ENCODE peak calls at places on chromosomes 7 and 10, in eight cellular contexts. One of them, this sample, is unnamed.

GRCh38 chr7:100215895-100216294 is 3.9 kb upstream of the PVRIG start:
- DNase-seq in stimulated activated CD8-positive, alpha-beta memory T cell treated with anti-CD3 and anti-CD28 coated beads, Interleukin-4, amount 100 ng/mL, for 4 hours: no peak
- DNase-seq in HCEC 1CT: no peak
- DNase-seq in stimulated activated CD4-positive, alpha-beta T cell treated with anti-CD3 and anti-CD28 coated beads, Interleukin-1b, Interleukin-23, amount 100 ng/mL, for 48 hours: no peak
- DNase-seq in heart right ventricle: peak
- DNase-seq in GF-D8: no peak
- DNase-seq in chondrocyte: no peak
- DNase-seq in A172: no peak
- DNase-seq in this sample: no peak

GRCh38 chr7:130649004-130649790 is 19.4 kb downstream of the COPG2 start:
- DNase-seq in stimulated activated CD8-positive, alpha-beta memory T cell treated with anti-CD3 and anti-CD28 coated beads, Interleukin-4, amount 100 ng/mL, for 4 hours: no peak
- DNase-seq in HCEC 1CT: peak
- DNase-seq in stimulated activated CD4-positive, alpha-beta T cell treated with anti-CD3 and anti-CD28 coated beads, Interleukin-1b, Interleukin-23, amount 100 ng/mL, for 48 hours: peak
- DNase-seq in heart right ventricle: no peak
- DNase-seq in GF-D8: no peak
- DNase-seq in chondrocyte: no peak
- DNase-seq in A172: peak
- DNase-seq in this sample: no peak

GRCh38 chr7:17043012-17043877 is 161.5 kb upstream of the AGR3 start:
- DNase-seq in stimulated activated CD8-positive, alpha-beta memory T cell treated with anti-CD3 and anti-CD28 coated beads, Interleukin-4, amount 100 ng/mL, for 4 hours: no peak
- DNase-seq in HCEC 1CT: peak
- DNase-seq in stimulated activated CD4-positive, alpha-beta T cell treated with anti-CD3 and anti-CD28 coated beads, Interleukin-1b, Interleukin-23, amount 100 ng/mL, for 48 hours: no peak
- DNase-seq in heart right ventricle: no peak
- DNase-seq in GF-D8: no peak
- DNase-seq in chondrocyte: no peak
- DNase-seq in A172: peak
- DNase-seq in this sample: no peak

GRCh38 chr7:137363683-137364082 is 20.1 kb upstream of the PTN start:
- DNase-seq in stimulated activated CD8-positive, alpha-beta memory T cell treated with anti-CD3 and anti-CD28 coated beads, Interleukin-4, amount 100 ng/mL, for 4 hours: no peak
- DNase-seq in HCEC 1CT: no peak
- DNase-seq in stimulated activated CD4-positive, alpha-beta T cell treated with anti-CD3 and anti-CD28 coated beads, Interleukin-1b, Interleukin-23, amount 100 ng/mL, for 48 hours: no peak
- DNase-seq in heart right ventricle: no peak
- DNase-seq in GF-D8: no peak
- DNase-seq in chondrocyte: no peak
- DNase-seq in A172: no peak
- DNase-seq in this sample: no peak

GRCh38 chr10:88165849-88166271 is 302.4 kb downstream of the PTEN start:
- DNase-seq in stimulated activated CD8-positive, alpha-beta memory T cell treated with anti-CD3 and anti-CD28 coated beads, Interleukin-4, amount 100 ng/mL, for 4 hours: no peak
- DNase-seq in HCEC 1CT: no peak
- DNase-seq in stimulated activated CD4-positive, alpha-beta T cell treated with anti-CD3 and anti-CD28 coated beads, Interleukin-1b, Interleukin-23, amount 100 ng/mL, for 48 hours: no peak
- DNase-seq in heart right ventricle: no peak
- DNase-seq in GF-D8: no peak
- DNase-seq in chondrocyte: no peak
- DNase-seq in A172: no peak
- DNase-seq in this sample: no peak

GRCh38 chr10:110042891-110043290 is 35.1 kb downstream of the ADD3 start:
- DNase-seq in stimulated activated CD8-positive, alpha-beta memory T cell treated with anti-CD3 and anti-CD28 coated beads, Interleukin-4, amount 100 ng/mL, for 4 hours: no peak
- DNase-seq in HCEC 1CT: no peak
- DNase-seq in stimulated activated CD4-positive, alpha-beta T cell treated with anti-CD3 and anti-CD28 coated beads, Interleukin-1b, Interleukin-23, amount 100 ng/mL, for 48 hours: no peak
- DNase-seq in heart right ventricle: no peak
- DNase-seq in GF-D8: no peak
- DNase-seq in chondrocyte: no peak
- DNase-seq in A172: no peak
- DNase-seq in this sample: no peak

GRCh38 chr7:135802697-135803096 is 54.1 kb upstream of the FAM180A start:
- DNase-seq in stimulated activated CD8-positive, alpha-beta memory T cell treated with anti-CD3 and anti-CD28 coated beads, Interleukin-4, amount 100 ng/mL, for 4 hours: no peak
- DNase-seq in HCEC 1CT: peak
- DNase-seq in stimulated activated CD4-positive, alpha-beta T cell treated with anti-CD3 and anti-CD28 coated beads, Interleukin-1b, Interleukin-23, amount 100 ng/mL, for 48 hours: no peak
- DNase-seq in heart right ventricle: no peak
- DNase-seq in GF-D8: no peak
- DNase-seq in chondrocyte: no peak
- DNase-seq in A172: no peak
- DNase-seq in this sample: no peak

GRCh38 chr10:79429751-79430150 is 15.7 kb downstream of the ZCCHC24 start:
- DNase-seq in stimulated activated CD8-positive, alpha-beta memory T cell treated with anti-CD3 and anti-CD28 coated beads, Interleukin-4, amount 100 ng/mL, for 4 hours: no peak
- DNase-seq in HCEC 1CT: no peak
- DNase-seq in stimulated activated CD4-positive, alpha-beta T cell treated with anti-CD3 and anti-CD28 coated beads, Interleukin-1b, Interleukin-23, amount 100 ng/mL, for 48 hours: no peak
- DNase-seq in heart right ventricle: no peak
- DNase-seq in GF-D8: no peak
- DNase-seq in chondrocyte: peak
- DNase-seq in A172: no peak
- DNase-seq in this sample: no peak

GRCh38 chr10:50593523-50593922 is 30.2 kb downstream of the SGMS1 start:
- DNase-seq in stimulated activated CD8-positive, alpha-beta memory T cell treated with anti-CD3 and anti-CD28 coated beads, Interleukin-4, amount 100 ng/mL, for 4 hours: no peak
- DNase-seq in HCEC 1CT: peak
- DNase-seq in stimulated activated CD4-positive, alpha-beta T cell treated with anti-CD3 and anti-CD28 coated beads, Interleukin-1b, Interleukin-23, amount 100 ng/mL, for 48 hours: no peak
- DNase-seq in heart right ventricle: no peak
- DNase-seq in GF-D8: no peak
- DNase-seq in chondrocyte: no peak
- DNase-seq in A172: no peak
- DNase-seq in this sample: no peak

GRCh38 chr7:137771679-137772078 is 75.1 kb downstream of the DGKI start:
- DNase-seq in stimulated activated CD8-positive, alpha-beta memory T cell treated with anti-CD3 and anti-CD28 coated beads, Interleukin-4, amount 100 ng/mL, for 4 hours: no peak
- DNase-seq in HCEC 1CT: peak
- DNase-seq in stimulated activated CD4-positive, alpha-beta T cell treated with anti-CD3 and anti-CD28 coated beads, Interleukin-1b, Interleukin-23, amount 100 ng/mL, for 48 hours: no peak
- DNase-seq in heart right ventricle: no peak
- DNase-seq in GF-D8: no peak
- DNase-seq in chondrocyte: no peak
- DNase-seq in A172: peak
- DNase-seq in this sample: no peak

GRCh38 chr10:55793024-55793423 is 568.0 kb downstream of the ZWINT start:
- DNase-seq in stimulated activated CD8-positive, alpha-beta memory T cell treated with anti-CD3 and anti-CD28 coated beads, Interleukin-4, amount 100 ng/mL, for 4 hours: no peak
- DNase-seq in HCEC 1CT: no peak
- DNase-seq in stimulated activated CD4-positive, alpha-beta T cell treated with anti-CD3 and anti-CD28 coated beads, Interleukin-1b, Interleukin-23, amount 100 ng/mL, for 48 hours: no peak
- DNase-seq in heart right ventricle: no peak
- DNase-seq in GF-D8: no peak
- DNase-seq in chondrocyte: no peak
- DNase-seq in A172: peak
- DNase-seq in this sample: no peak

GRCh38 chr7:39709768-39710291 is 86.5 kb downstream of the RALA start:
- DNase-seq in stimulated activated CD8-positive, alpha-beta memory T cell treated with anti-CD3 and anti-CD28 coated beads, Interleukin-4, amount 100 ng/mL, for 4 hours: no peak
- DNase-seq in HCEC 1CT: peak
- DNase-seq in stimulated activated CD4-positive, alpha-beta T cell treated with anti-CD3 and anti-CD28 coated beads, Interleukin-1b, Interleukin-23, amount 100 ng/mL, for 48 hours: no peak
- DNase-seq in heart right ventricle: peak
- DNase-seq in GF-D8: no peak
- DNase-seq in chondrocyte: no peak
- DNase-seq in A172: no peak
- DNase-seq in this sample: no peak

GRCh38 chr10:124689911-124690498 is 54.2 kb downstream of the FAM53B start:
- DNase-seq in stimulated activated CD8-positive, alpha-beta memory T cell treated with anti-CD3 and anti-CD28 coated beads, Interleukin-4, amount 100 ng/mL, for 4 hours: no peak
- DNase-seq in HCEC 1CT: no peak
- DNase-seq in stimulated activated CD4-positive, alpha-beta T cell treated with anti-CD3 and anti-CD28 coated beads, Interleukin-1b, Interleukin-23, amount 100 ng/mL, for 48 hours: peak
- DNase-seq in heart right ventricle: no peak
- DNase-seq in GF-D8: no peak
- DNase-seq in chondrocyte: no peak
- DNase-seq in A172: no peak
- DNase-seq in this sample: no peak

GRCh38 chr10:97196213-97197029 is 10.7 kb upstream of the SLIT1 start:
- DNase-seq in stimulated activated CD8-positive, alpha-beta memory T cell treated with anti-CD3 and anti-CD28 coated beads, Interleukin-4, amount 100 ng/mL, for 4 hours: peak
- DNase-seq in HCEC 1CT: peak
- DNase-seq in stimulated activated CD4-positive, alpha-beta T cell treated with anti-CD3 and anti-CD28 coated beads, Interleukin-1b, Interleukin-23, amount 100 ng/mL, for 48 hours: peak
- DNase-seq in heart right ventricle: peak
- DNase-seq in GF-D8: peak
- DNase-seq in chondrocyte: no peak
- DNase-seq in A172: peak
- DNase-seq in this sample: peak

GRCh38 chr10:130805635-130806030 is 505.9 kb downstream of the TCERG1L start:
- DNase-seq in stimulated activated CD8-positive, alpha-beta memory T cell treated with anti-CD3 and anti-CD28 coated beads, Interleukin-4, amount 100 ng/mL, for 4 hours: no peak
- DNase-seq in HCEC 1CT: no peak
- DNase-seq in stimulated activated CD4-positive, alpha-beta T cell treated with anti-CD3 and anti-CD28 coated beads, Interleukin-1b, Interleukin-23, amount 100 ng/mL, for 48 hours: no peak
- DNase-seq in heart right ventricle: no peak
- DNase-seq in GF-D8: no peak
- DNase-seq in chondrocyte: no peak
- DNase-seq in A172: no peak
- DNase-seq in this sample: no peak

This sample was measured in KG1.